ENCODE peak calls at places on chromosomes 13 and 19, in eight cellular contexts. B is stimulated activated CD4-positive, alpha-beta T cell treated with anti-CD3 and anti-CD28 coated beads, Interleukin-4, amount 100 ng/mL, for 48 hours; P is upper lobe of right lung; Y is activated T-helper 1 cell treated with anti-CD3 and anti-CD28 coated beads, Interleukin-12 subunit alpha, Interleukin-12 subunit beta, Interleukin-2, Interleukin-4 antibody, amounts not matched to agents 30 ng/mL and 10 ng/mL and 1 ng/mL, durations not matched to agents 14 hours and 24 hours and 36 hours; C is germinal center; D is activated T-helper 2 cell treated with anti-CD3 and anti-CD28 coated beads, Interferon-gamma antibody, Interleukin-2, Interleukin-4, amounts not matched to agents 10 μg/mL and 5 μg/mL and 100 μg/mL, durations not matched to agents 14 hours and 24 hours and 36 hours; Q is prostate gland; I is retinal pigment epithelial cell. O is an unnamed sample.

GRCh38 chr19:426725-427445 is 17.9 kb upstream of the C2CD4C start:
- DNase-seq in B (no peak), P (no peak), Y (no peak), C (no peak), D (no peak), Q (no peak), I (peak; percentile 7), O (no peak)

GRCh38 chr19:15669440-15669839 is 3.4 kb upstream of the CYP4F12 start:
- DNase-seq in B (no peak), P (no peak), Y (no peak), C (no peak), D (no peak), Q (no peak), I (no peak), O (no peak)

GRCh38 chr19:33552191-33552927 is 30.8 kb upstream of the PEPD start:
- DNase-seq in B (no peak), P (peak; percentile 37), Y (no peak), C (no peak), D (no peak), Q (no peak), I (no peak), O (no peak)

GRCh38 chr13:28636677-28637317 is 22.1 kb upstream of the POMP start:
- DNase-seq in B (peak; percentile 20), P (no peak), Y (peak; percentile 37), C (peak; percentile 55), D (peak; percentile 43), Q (no peak), I (no peak), O (no peak)

GRCh38 chr13:110634558-110634957 is 19.2 kb downstream of the NAXD start:
- DNase-seq in B (no peak), P (no peak), Y (no peak), C (no peak), D (no peak), Q (no peak), I (no peak), O (no peak)

GRCh38 chr19:43784981-43785808 is 4.4 kb upstream of the KCNN4 start:
- DNase-seq in B (no peak), P (peak; percentile 70), Y (peak; percentile 51), C (peak; percentile 70), D (peak; percentile 36), Q (peak; percentile 50), I (no peak), O (peak; percentile 79)

GRCh38 chr19:6736917-6737283 is 480 bp downstream of the GPR108 start:
- DNase-seq in B (no peak), P (no peak), Y (no peak), C (no peak), D (no peak), Q (no peak), I (no peak), O (no peak)

GRCh38 chr13:65638572-65639168 is 1591.5 kb downstream of the PCDH9 start:
- DNase-seq in B (no peak), P (no peak), Y (no peak), C (peak; percentile 1), D (no peak), Q (no peak), I (no peak), O (no peak)

GRCh38 chr19:48418317-48419064 is 25.0 kb downstream of the GRIN2D start:
- DNase-seq in B (no peak), P (no peak), Y (no peak), C (no peak), D (no peak), Q (no peak), I (no peak), O (no peak)

GRCh38 chr19:45156751-45157150 is 4.0 kb downstream of the NKPD1 start:
- DNase-seq in B (no peak), P (no peak), Y (no peak), C (no peak), D (no peak), Q (no peak), I (no peak), O (no peak)